ENCODE peak calls at places on chromosomes 1 and 21, in seven cellular contexts. G is dorsolateral prefrontal cortex, J is A549, W is lower leg skin, N is kidney, T is ascending aorta, X is astrocyte of the cerebellum. Z is an unnamed sample.
A peak's percentile ranks its signal among the peaks of the same experiment; 100 is the strongest.

GRCh38 chr1:68376441-68376840 is 73.3 kb downstream of the RPE65 start:
- DNase-seq in W (no peak), G (no peak), T (no peak), X (no peak), J (no peak), N (no peak), Z (no peak)

GRCh38 chr1:54156986-54157385 is 4.2 kb upstream of the CDCP2 start:
- DNase-seq in X (no peak), G (no peak), W (no peak), J (no peak), T (no peak), N (no peak), Z (no peak)

GRCh38 chr1:84689514-84690396 is 506 bp downstream of the SSX2IP start:
- DNase-seq in X (no peak), J (peak; percentile 39), W (peak; percentile 91), T (peak; percentile 78), G (peak; percentile 73), N (peak; percentile 87), Z (no peak)

GRCh38 chr1:1216770-1217620 is 3.0 kb upstream of the TNFRSF4 start:
- DNase-seq in X (no peak), G (no peak), J (no peak), T (no peak), W (no peak), N (no peak), Z (no peak)

GRCh38 chr1:109770331-109771095 is 6.8 kb upstream of the EPS8L3 start:
- DNase-seq in G (peak; percentile 75), X (no peak), W (no peak), J (no peak), T (no peak), N (peak; percentile 48), Z (no peak)

GRCh38 chr1:91148641-91149069 is 126.8 kb upstream of the ZNF644 start:
- DNase-seq in X (no peak), G (no peak), T (no peak), J (peak; percentile 1), W (no peak), N (no peak), Z (no peak)

GRCh38 chr1:204275695-204276596 is 62.2 kb upstream of the GOLT1A start:
- DNase-seq in X (no peak), W (no peak), T (no peak), N (no peak), J (no peak), G (no peak), Z (no peak)

GRCh38 chr21:14273736-14274538 is 58.0 kb downstream of the RBM11 start:
- DNase-seq in N (peak; percentile 92), J (no peak), T (peak; percentile 64), X (no peak), G (no peak), W (peak; percentile 83), Z (peak; percentile 8)

GRCh38 chr1:165629848-165630628 is 996 bp upstream of the MGST3 start:
- DNase-seq in J (no peak), X (no peak), W (no peak), G (no peak), T (no peak), N (no peak), Z (no peak)

GRCh38 chr1:173383341-173383740 is 93.8 kb upstream of the PRDX6 start:
- DNase-seq in W (no peak), G (no peak), T (no peak), N (no peak), X (peak; percentile 33), J (no peak), Z (no peak)

GRCh38 chr1:69055223-69055622 is 512.5 kb upstream of the LRRC7 start:
- DNase-seq in N (no peak), X (no peak), T (no peak), G (no peak), W (no peak), J (peak; percentile 3), Z (no peak)

GRCh38 chr1:230361941-230362340 is 64.2 kb downstream of the PGBD5 start:
- DNase-seq in X (no peak), W (no peak), G (no peak), T (no peak), J (no peak), N (no peak), Z (no peak)

GRCh38 chr1:81650741-81651140 is 150.0 kb upstream of the ADGRL2 start:
- DNase-seq in T (no peak), G (no peak), X (no peak), N (no peak), W (no peak), J (no peak), Z (no peak)

GRCh38 chr1:3984586-3984985 is 84.5 kb upstream of the C1orf174 start:
- DNase-seq in G (no peak), J (no peak), T (no peak), N (no peak), W (no peak), X (no peak), Z (no peak)

GRCh38 chr1:2132222-2133038 is 62.1 kb downstream of the FAAP20 start:
- DNase-seq in G (peak; percentile 66), N (peak; percentile 80), T (peak; percentile 70), W (no peak), X (no peak), J (peak; percentile 14), Z (no peak)

GRCh38 chr1:55067022-55067781 is 27.9 kb downstream of the PCSK9 start:
- DNase-seq in N (no peak), T (no peak), W (no peak), G (peak; percentile 86), X (no peak), J (no peak), Z (no peak)

GRCh38 chr1:64655861-64656260 is 89.0 kb upstream of the RAVER2 start:
- DNase-seq in W (no peak), G (no peak), N (no peak), T (no peak), X (no peak), J (no peak), Z (no peak)

GRCh38 chr1:204225841-204226745 is 12.3 kb upstream of the GOLT1A start:
- DNase-seq in T (no peak), G (no peak), W (peak; percentile 82), N (peak; percentile 83), J (no peak), X (no peak), Z (peak; percentile 18)

GRCh38 chr21:37437376-37438080 is 71.0 kb downstream of the DYRK1A start:
- DNase-seq in G (no peak), T (no peak), W (no peak), N (no peak), J (no peak), X (no peak), Z (no peak)

GRCh38 chr21:37435120-37435519 is 68.5 kb downstream of the DYRK1A start:
- DNase-seq in N (no peak), J (peak; percentile 38), W (no peak), T (peak; percentile 75), X (peak; percentile 97), G (peak; percentile 64), Z (peak; percentile 98)

GRCh38 chr21:37433441-37433840 is 66.9 kb downstream of the DYRK1A start:
- DNase-seq in J (no peak), W (no peak), T (no peak), X (no peak), G (no peak), N (no peak), Z (no peak)

GRCh38 chr21:37436180-37436579 is 69.6 kb downstream of the DYRK1A start:
- DNase-seq in N (no peak), T (no peak), G (no peak), W (no peak), J (no peak), X (no peak), Z (no peak)

GRCh38 chr21:37435719-37436118 is 69.1 kb downstream of the DYRK1A start:
- DNase-seq in T (no peak), J (no peak), W (no peak), G (no peak), N (no peak), X (no peak), Z (no peak)
- H3K4me3 ChIP-seq in T (no peak overlapping the region), J (no peak overlapping the region), W (no peak overlapping the region), G (no peak overlapping the region), N (no peak overlapping the region), X (no peak overlapping the region), Z (peak overlapping the region; percentile 7)

GRCh38 chr1:19437911-19438310 is 47.4 kb downstream of the CAPZB start:
- DNase-seq in W (peak; percentile 94), N (peak; percentile 66), J (no peak), G (no peak), X (no peak), T (peak; percentile 91), Z (no peak)

GRCh38 chr1:19436716-19437476 is 48.4 kb downstream of the CAPZB start:
- DNase-seq in G (peak; percentile 60), J (peak; percentile 11), W (peak; percentile 96), N (peak; percentile 81), X (no peak), T (peak; percentile 88), Z (no peak)

GRCh38 chr1:19438552-19439196 is 46.7 kb downstream of the CAPZB start:
- DNase-seq in X (no peak), G (no peak), J (no peak), W (no peak), T (no peak), N (peak; percentile 35), Z (no peak)

GRCh38 chr1:19441048-19441447 is 44.3 kb downstream of the CAPZB start:
- DNase-seq in J (no peak), W (no peak), G (no peak), N (no peak), X (no peak), T (no peak), Z (no peak)

GRCh38 chr1:19439464-19440171 is 45.7 kb downstream of the CAPZB start:
- DNase-seq in N (peak; percentile 68), W (peak; percentile 87), X (no peak), G (peak; percentile 65), J (peak; percentile 25), T (no peak), Z (no peak)
- TF ChIP-seq CTCF in N (no peak), W (no peak), X (peak; percentile 49), G (peak; percentile 31), J (no peak), T (no peak), Z (no peak)

GRCh38 chr21:46416551-46416950 is 42.1 kb upstream of the DIP2A start:
- DNase-seq in J (no peak), G (no peak), N (peak; percentile 58), T (no peak), X (no peak), W (no peak), Z (no peak)
- H3K4me3 ChIP-seq in J (no peak overlapping the region), G (no peak overlapping the region), N (no peak overlapping the region), T (no peak overlapping the region), X (no peak overlapping the region), W (no peak overlapping the region), Z (no peak overlapping the region)

DNA sequence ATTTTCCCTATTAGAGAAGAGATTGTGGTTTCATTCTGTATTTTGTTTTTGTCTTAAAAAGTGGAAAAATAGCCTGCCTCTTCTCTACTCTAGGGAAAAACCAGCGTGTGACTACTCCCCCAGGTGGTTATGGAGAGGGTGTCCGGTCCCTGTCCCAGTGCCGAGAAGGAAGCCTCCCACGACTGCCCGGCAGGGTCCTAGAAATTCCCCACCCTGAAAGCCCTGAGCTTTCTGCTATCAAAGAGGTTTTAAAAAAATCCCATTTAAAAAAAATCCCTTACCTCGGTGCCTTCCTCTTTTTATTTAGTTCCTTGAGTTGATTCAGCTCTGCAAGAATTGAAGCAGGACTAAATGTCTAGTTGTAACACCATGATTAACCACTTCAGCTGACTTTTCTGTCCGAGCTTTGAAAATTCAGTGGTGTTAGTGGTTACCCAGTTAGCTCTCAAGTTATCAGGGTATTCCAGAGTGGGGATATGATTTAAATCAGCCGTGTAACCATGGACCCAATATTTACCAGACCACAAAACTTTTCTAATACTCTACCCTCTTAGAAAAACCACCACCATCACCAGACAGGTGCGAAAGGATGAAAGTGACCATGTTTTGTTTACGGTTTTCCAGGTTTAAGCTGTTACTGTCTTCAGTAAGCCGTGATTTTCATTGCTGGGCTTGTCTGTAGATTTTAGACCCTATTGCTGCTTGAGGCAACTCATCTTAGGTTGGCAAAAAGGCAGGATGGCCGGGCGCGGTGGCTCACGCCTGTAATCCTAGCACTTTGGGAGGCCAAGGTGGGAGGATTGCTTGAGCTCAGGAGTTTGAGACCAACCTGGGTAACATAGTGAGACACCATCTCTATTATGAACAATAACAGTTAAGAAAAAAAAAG is 34.9 kb upstream of the TDRD10 start:
- DNase-seq in W (no peak), J (no peak), T (no peak), X (no peak), N (no peak), G (no peak), Z (no peak)
- TF ChIP-seq CTCF in W (no peak), J (peak; percentile 28), T (no peak), X (no peak), N (no peak), G (peak; percentile 42), Z (no peak)

Z was measured in LNCaP clone FGC.